ENCODE peak calls at places on chromosome 12, in seven cellular contexts. H is IMR-90; G is AG04450; T is sigmoid colon; I is brain microvascular endothelial cell; A is spleen; C is CD4-positive, CD25-positive, alpha-beta regulatory T cell. R is an unnamed sample.

GRCh38 chr12:60335765-60336164 is 739.9 kb downstream of the SLC16A7 start:
- DNase-seq in G (peak; percentile 7), I (peak; percentile 21), C (no peak), A (no peak), T (no peak), H (peak; percentile 67), R (no peak)

GRCh38 chr12:93616584-93617101 is 44.2 kb downstream of the SOCS2 start:
- DNase-seq in A (no peak), I (no peak), H (peak; percentile 81), T (no peak), G (no peak), C (no peak), R (no peak)

GRCh38 chr12:20367731-20368652 is at the start of gene PDE3A:
- DNase-seq in H (peak; percentile 73), I (peak; percentile 82), T (peak; percentile 90), A (peak; percentile 70), G (no peak), C (no peak), R (peak; percentile 89)

GRCh38 chr12:52221912-52222457 is 11.1 kb upstream of the KRT7 start:
- DNase-seq in H (peak; percentile 25), T (peak; percentile 66), C (peak; percentile 65), I (peak; percentile 60), A (peak; percentile 72), G (no peak), R (no peak)

GRCh38 chr12:10361084-10361483 is 28.8 kb downstream of the KLRK1 start:
- DNase-seq in H (no peak), I (no peak), C (no peak), G (no peak), A (no peak), T (no peak), R (no peak)

GRCh38 chr12:6735448-6736191 is 11.8 kb downstream of the COPS7A start:
- DNase-seq in I (peak; percentile 62), C (peak; percentile 58), A (peak; percentile 82), H (peak; percentile 58), G (no peak), T (peak; percentile 81), R (no peak)

GRCh38 chr12:8031872-8032241 is 659 bp upstream of the FOXJ2 start:
- DNase-seq in T (no peak), H (no peak), G (no peak), I (no peak), C (no peak), A (no peak), R (no peak)

GRCh38 chr12:30997685-30998440 is 71.3 kb downstream of the TSPAN11 start:
- DNase-seq in G (no peak), H (no peak), A (no peak), C (no peak), T (no peak), I (no peak), R (no peak)

GRCh38 chr12:4292266-4293063 is 18.9 kb downstream of the CCND2 start:
- DNase-seq in T (no peak), G (no peak), A (no peak), I (no peak), H (no peak), C (no peak), R (no peak)

GRCh38 chr12:26276709-26277108 is 81.3 kb downstream of the SSPN start:
- DNase-seq in I (no peak), C (no peak), T (no peak), H (no peak), G (no peak), A (no peak), R (no peak)

GRCh38 chr12:50620975-50621360 is 116.2 kb downstream of the DIP2B start:
- DNase-seq in C (peak; percentile 15), T (no peak), G (no peak), H (no peak), I (no peak), A (no peak), R (no peak)

GRCh38 chr12:50619610-50619958 is 114.8 kb downstream of the DIP2B start:
- DNase-seq in T (no peak), A (no peak), G (no peak), C (no peak), I (no peak), H (no peak), R (no peak)

GRCh38 chr12:50617657-50618056 is 112.9 kb downstream of the DIP2B start:
- DNase-seq in I (no peak), H (no peak), C (no peak), T (no peak), G (no peak), A (no peak), R (no peak)

GRCh38 chr12:50620050-50620974 is 115.5 kb downstream of the DIP2B start:
- DNase-seq in C (peak; percentile 38), H (peak; percentile 95), G (no peak), T (no peak), A (no peak), I (peak; percentile 94), R (no peak)

DNA sequence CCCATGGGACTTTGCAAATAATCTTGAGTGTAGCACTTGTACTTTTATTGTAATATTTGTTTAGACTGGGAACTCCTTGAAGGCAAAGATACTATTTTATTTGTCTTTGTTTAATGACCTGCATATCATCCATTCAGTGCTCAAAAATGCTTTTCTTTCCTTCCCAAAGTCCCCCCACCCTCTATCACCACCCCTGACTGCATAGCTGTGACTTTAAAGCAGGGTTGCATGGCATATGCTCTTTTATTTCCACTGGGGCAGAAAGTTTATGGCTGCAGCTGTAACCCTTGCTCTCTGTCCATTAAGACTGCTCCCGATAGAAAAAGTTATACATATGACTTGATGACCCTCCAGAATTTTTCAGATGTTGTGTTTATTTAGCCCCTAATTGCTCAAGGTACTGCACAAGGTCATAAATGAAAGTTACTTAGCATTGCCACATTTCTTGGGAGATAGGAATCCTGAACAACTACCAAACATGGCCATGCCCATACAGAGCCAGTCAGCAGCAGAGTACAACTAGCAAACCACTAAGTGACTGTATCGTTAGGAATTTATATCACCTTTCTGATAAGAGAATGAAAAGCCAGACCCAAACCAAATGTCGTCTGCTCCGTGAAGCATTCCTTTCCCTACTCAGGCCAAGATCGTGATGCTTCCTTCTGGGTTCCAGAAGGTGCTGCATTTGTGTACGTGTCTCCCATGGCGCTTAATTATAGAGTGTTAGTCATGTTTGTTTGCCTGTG is 114.3 kb downstream of the DIP2B start:
- DNase-seq in G (no peak), C (no peak), T (no peak), H (peak; percentile 57), A (no peak), I (peak; percentile 13), R (no peak)
- H3K4me3 ChIP-seq in G (no peak overlapping the region), C (no peak overlapping the region), T (no peak overlapping the region), H (no peak overlapping the region), A (no peak overlapping the region), I (no peak overlapping the region), R (no peak overlapping the region)

DNA sequence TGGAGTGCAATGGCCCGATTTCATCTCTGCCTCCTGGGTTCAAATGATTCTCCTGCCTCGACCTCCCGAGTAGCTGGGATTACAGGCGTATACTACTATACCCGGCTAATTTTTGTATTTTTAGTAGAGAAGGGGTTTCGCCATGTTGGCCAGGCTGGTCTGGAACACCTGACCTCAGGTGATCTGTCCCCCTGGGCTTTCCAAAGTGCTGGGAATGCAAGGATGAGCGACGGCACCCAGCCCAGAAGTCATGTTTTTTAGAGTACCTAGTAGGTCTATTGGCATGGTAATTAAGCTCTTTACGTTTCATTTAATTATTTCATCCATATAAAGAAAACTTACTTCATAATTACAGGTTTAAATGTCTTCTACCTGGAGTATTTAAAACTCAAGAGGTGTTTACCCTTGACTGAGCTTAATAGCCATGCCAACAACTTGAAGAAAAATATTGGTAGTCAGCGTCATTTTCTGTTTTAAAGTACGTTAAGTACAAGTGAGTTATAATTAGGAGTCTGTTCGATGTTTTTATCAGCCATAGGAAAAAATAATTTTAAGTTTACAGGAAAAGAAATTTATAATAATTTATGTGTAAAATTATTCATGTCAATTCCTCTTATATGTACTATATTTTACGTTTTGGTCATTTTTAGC is 4.0 kb downstream of the TMPO start:
- DNase-seq in A (no peak), G (no peak), T (no peak), I (no peak), H (no peak), C (no peak), R (no peak)
- H3K27ac ChIP-seq in A (no peak overlapping the region), G (no peak overlapping the region), T (no peak overlapping the region), I (no peak overlapping the region), H (no peak overlapping the region), C (peak overlapping the region; percentile 56), R (no peak overlapping the region)

GRCh38 chr12:89468648-89469326 is 55.8 kb downstream of the GALNT4 start:
- DNase-seq in I (no peak), C (peak; percentile 78), A (no peak), G (no peak), H (no peak), T (no peak), R (no peak)
- H3K4me3 ChIP-seq in I (no peak overlapping the region), C (peak overlapping the region; percentile 49), A (no peak overlapping the region), G (no peak overlapping the region), H (no peak overlapping the region), T (no peak overlapping the region), R (no peak overlapping the region)

GRCh38 chr12:47249719-47250506 is 170.2 kb upstream of the AMIGO2 start:
- DNase-seq in A (no peak), T (no peak), G (no peak), I (no peak), H (no peak), C (no peak), R (no peak)
- H3K27ac ChIP-seq in A (peak overlapping the region; percentile 70), T (no peak overlapping the region), G (no peak overlapping the region), I (no peak overlapping the region), H (no peak overlapping the region), C (no peak overlapping the region), R (no peak overlapping the region)

DNA sequence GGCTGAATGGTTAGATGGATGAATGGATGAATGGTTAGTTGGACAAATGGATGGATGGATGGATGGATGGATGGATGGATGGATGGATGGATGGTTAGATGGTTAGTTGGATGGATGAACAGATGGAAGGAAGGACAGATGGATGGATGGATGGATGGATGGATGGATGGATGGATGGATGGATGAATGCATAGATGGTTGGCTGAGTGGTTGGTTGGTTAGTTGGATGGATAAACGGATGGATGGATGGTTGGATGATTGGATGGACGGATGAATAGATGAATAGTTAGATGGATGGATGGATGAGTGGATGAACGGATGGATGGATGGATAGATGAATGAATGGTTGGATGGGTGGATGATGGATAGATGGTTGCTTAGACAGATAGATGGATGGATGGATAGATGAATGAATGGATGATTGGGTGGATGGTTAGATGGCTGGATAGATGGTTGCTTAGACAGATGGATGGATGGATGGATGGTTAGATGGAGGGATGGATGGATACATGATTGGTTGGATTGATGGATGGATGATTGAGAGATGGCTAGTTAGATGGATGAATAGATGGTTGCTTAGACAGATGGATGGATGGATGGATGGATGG is 48.8 kb upstream of the HSPB8 start:
- DNase-seq in G (no peak), I (no peak), C (no peak), T (no peak), A (no peak), H (no peak), R (no peak)
- H3K4me3 ChIP-seq in G (no peak overlapping the region), I (no peak overlapping the region), C (no peak overlapping the region), T (no peak overlapping the region), A (no peak overlapping the region), H (no peak overlapping the region), R (no peak overlapping the region)

GRCh38 chr12:56602239-56602638 is 27.9 kb downstream of the BAZ2A start:
- DNase-seq in A (no peak), G (no peak), C (no peak), T (no peak), I (no peak), H (no peak), R (no peak)
- H3K27ac ChIP-seq in A (no peak overlapping the region), G (no peak overlapping the region), C (no peak overlapping the region), T (no peak overlapping the region), I (no peak overlapping the region), H (no peak overlapping the region), R (no peak overlapping the region)

R was measured in coronary artery.